ENCODE peak calls at places on chromosomes 3 and 15, in six cellular contexts. D, G, P, K, B and E are unnamed samples.

GRCh38 chr15:91522609-91523332 is 330.7 kb upstream of the SLCO3A1 start:
- DNase-seq in G (no peak), B (no peak), P (no peak), K (no peak), D (no peak), E (no peak)

GRCh38 chr3:160691151-160691550 is 14.2 kb downstream of the ARL14 start:
- DNase-seq in K (no peak), D (no peak), B (no peak), P (no peak), G (no peak), E (no peak)

GRCh38 chr3:172173316-172174271 is 134.2 kb downstream of the FNDC3B start:
- DNase-seq in G (no peak), B (no peak), D (no peak), K (no peak), P (no peak), E (no peak)

GRCh38 chr3:182325213-182325941 is 467.9 kb upstream of the ATP11B start:
- DNase-seq in G (no peak), B (no peak), P (no peak), K (no peak), D (no peak), E (no peak)

GRCh38 chr3:40920041-40920440 is 279.3 kb upstream of the CTNNB1 start:
- DNase-seq in P (no peak), K (no peak), B (no peak), D (no peak), G (no peak), E (peak; percentile 10)

GRCh38 chr15:84598250-84598649 is 2.6 kb upstream of the ZSCAN2 start:
- DNase-seq in K (no peak), D (no peak), G (no peak), P (peak; percentile 16), B (no peak), E (no peak)

GRCh38 chr3:106242779-106243178 is 374.0 kb upstream of the CBLB start:
- DNase-seq in B (no peak), G (no peak), K (no peak), D (no peak), P (no peak), E (no peak)

GRCh38 chr15:24292837-24293236 is 382.7 kb upstream of the NPAP1 start:
- DNase-seq in G (no peak), B (no peak), D (no peak), K (no peak), P (no peak), E (no peak)

GRCh38 chr3:58356054-58356453 is 23.4 kb downstream of the PXK start:
- DNase-seq in D (no peak), B (no peak), G (no peak), K (no peak), P (no peak), E (no peak)

GRCh38 chr3:151774235-151774634 is 39.7 kb upstream of the AADAC start:
- DNase-seq in G (no peak), K (no peak), B (no peak), P (no peak), D (no peak), E (no peak)

GRCh38 chr3:113140876-113141275 is 70.5 kb upstream of the BOC start:
- DNase-seq in G (no peak), P (no peak), D (no peak), B (no peak), K (no peak), E (no peak)

GRCh38 chr3:126132751-126133511 is 47.5 kb downstream of the ALDH1L1 start:
- DNase-seq in D (peak; percentile 22), B (peak; percentile 79), K (no peak), P (no peak), G (peak; percentile 3), E (no peak)

GRCh38 chr3:9172851-9173320 is 76.6 kb downstream of the SRGAP3 start:
- DNase-seq in G (no peak), D (no peak), P (no peak), K (no peak), B (no peak), E (no peak)

GRCh38 chr15:68309024-68309423 is 31.5 kb downstream of the FEM1B start:
- DNase-seq in P (no peak), K (no peak), B (no peak), G (no peak), D (no peak), E (no peak)

GRCh38 chr15:86135030-86135429 is 55.4 kb downstream of the AGBL1 start:
- DNase-seq in G (no peak), B (no peak), K (no peak), D (no peak), P (peak; percentile 54), E (no peak)

GRCh38 chr15:34116620-34117019 is 14.7 kb downstream of the PGBD4 start:
- DNase-seq in B (no peak), G (no peak), P (no peak), K (no peak), D (no peak), E (no peak)

GRCh38 chr3:115550285-115550741 is 73.0 kb upstream of the GAP43 start:
- DNase-seq in K (no peak), B (no peak), P (peak; percentile 47), G (no peak), D (no peak), E (no peak)

GRCh38 chr3:41690766-41691563 is 270.9 kb downstream of the ULK4 start:
- DNase-seq in P (no peak), B (no peak), K (no peak), D (no peak), G (no peak), E (no peak)

GRCh38 chr15:77518458-77518857 is 97.8 kb downstream of the HMG20A start:
- DNase-seq in B (peak; percentile 56), P (no peak), D (no peak), G (no peak), K (no peak), E (no peak)

GRCh38 chr15:33243869-33244268 is 49.4 kb upstream of the FMN1 start:
- DNase-seq in D (no peak), P (no peak), B (no peak), K (no peak), G (no peak), E (no peak)

GRCh38 chr15:80012060-80012726 is 41.2 kb upstream of the BCL2A1 start:
- DNase-seq in K (no peak), G (no peak), D (no peak), P (no peak), B (peak; percentile 37), E (no peak)

GRCh38 chr3:167575000-167575399 is 78.7 kb downstream of the WDR49 start:
- DNase-seq in K (no peak), D (no peak), B (no peak), P (no peak), G (no peak), E (no peak)

GRCh38 chr3:124607163-124607562 is 123.1 kb upstream of the UMPS start:
- DNase-seq in G (no peak), P (no peak), D (no peak), B (no peak), K (no peak), E (peak; percentile 31)

GRCh38 chr3:74988095-74988494 is 373.6 kb upstream of the CNTN3 start:
- DNase-seq in P (no peak), D (no peak), B (no peak), G (no peak), K (no peak), E (no peak)

DNA sequence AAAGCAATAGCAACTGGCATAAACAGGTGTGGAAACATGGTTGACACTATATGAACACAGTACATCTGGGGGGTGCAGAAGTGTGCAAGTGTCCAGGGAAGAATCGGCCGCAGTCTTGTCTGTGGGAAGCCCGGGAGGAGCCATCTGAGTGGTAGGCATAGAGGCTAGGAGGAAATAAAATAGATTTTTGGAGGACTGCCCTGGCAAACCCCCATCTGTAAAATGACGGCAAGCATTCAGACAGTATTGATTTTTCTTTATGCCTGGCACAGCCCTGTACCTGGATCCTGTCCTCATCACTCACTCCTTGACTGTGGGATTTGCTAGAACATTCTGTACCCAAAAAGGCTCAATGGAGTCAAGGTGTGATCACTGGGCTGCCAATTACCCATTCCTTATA is 31.3 kb downstream of the THSD4 start:
- DNase-seq in K (no peak), B (no peak), D (no peak), G (peak; percentile 36), P (no peak), E (no peak)
- TF ChIP-seq POLR2A in K (no peak), B (no peak), D (no peak), G (peak; percentile 30), P (no peak), E (no peak)

DNA sequence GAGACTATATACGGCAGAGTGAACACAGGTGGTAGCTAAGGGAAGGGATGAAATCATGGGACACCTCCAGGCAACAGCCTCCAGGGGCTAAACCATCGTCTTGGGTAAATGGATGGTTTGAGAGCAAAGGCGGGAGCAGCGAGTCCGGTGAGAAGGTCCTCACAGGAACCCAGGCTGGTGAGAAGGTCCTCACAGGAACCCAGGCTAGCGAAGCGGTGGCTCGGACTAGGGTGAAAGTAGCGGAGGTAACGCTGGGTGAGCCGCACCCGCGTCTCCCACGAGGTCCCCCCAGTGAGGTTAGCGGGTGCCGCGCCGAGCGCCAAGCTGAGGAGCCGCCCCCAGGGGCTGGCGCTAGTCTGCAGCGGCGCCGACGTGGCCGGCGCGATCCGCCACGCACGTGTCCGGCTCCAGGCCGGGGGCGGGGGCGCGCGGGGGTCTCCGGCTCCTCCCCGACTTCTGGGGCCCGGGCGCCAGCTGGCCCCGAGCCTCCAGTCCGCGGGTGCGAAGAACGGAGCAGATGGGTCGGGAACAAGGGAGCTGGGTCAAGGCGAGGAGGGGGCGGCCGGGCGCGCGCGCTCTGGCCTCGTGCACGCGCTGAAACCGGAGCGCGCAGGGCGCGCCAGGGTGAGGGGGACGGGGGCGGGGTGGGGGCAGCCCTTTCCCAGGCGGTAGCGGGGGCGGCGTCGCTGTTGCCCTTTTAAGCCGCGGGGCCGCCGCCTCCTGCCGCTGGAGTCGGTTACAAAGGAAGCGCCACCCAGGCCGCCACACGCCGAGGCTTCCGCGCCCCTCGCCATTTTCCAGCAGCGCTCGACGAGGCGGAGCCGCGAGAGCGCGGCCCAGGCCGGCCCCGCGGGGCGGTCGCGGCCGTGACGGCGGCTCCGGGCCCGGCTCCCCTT is at the start of gene UBE2Q2:
- DNase-seq in P (peak; percentile 43), K (peak; percentile 72), G (peak; percentile 74), B (peak; percentile 94), D (peak; percentile 90), E (peak; percentile 56)
- TF ChIP-seq POLR2A in P (peak; percentile 28), K (peak; percentile 50), G (no peak), B (no peak), D (no peak), E (peak; percentile 56)

DNA sequence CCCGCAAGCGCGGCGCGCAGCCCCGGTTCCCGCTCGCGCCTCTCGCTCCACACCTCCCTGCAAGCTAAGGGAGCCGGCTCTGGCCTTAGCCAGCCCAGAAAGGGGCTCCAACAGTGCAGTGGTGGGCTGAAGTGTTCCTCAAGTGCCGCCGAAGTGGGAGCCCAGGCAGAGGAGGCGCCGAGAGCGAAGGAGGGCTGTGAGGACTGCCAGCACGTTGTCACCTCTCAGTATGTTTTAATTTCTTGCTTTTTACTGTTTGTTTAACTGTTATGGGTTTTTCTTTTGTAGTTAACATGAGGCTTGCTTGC is 1525.7 kb downstream of the SI start:
- DNase-seq in P (no peak), G (no peak), B (no peak), K (no peak), D (no peak), E (no peak)
- TF ChIP-seq POLR2A in P (no peak), G (no peak), B (no peak), K (no peak), D (no peak), E (no peak)

DNA sequence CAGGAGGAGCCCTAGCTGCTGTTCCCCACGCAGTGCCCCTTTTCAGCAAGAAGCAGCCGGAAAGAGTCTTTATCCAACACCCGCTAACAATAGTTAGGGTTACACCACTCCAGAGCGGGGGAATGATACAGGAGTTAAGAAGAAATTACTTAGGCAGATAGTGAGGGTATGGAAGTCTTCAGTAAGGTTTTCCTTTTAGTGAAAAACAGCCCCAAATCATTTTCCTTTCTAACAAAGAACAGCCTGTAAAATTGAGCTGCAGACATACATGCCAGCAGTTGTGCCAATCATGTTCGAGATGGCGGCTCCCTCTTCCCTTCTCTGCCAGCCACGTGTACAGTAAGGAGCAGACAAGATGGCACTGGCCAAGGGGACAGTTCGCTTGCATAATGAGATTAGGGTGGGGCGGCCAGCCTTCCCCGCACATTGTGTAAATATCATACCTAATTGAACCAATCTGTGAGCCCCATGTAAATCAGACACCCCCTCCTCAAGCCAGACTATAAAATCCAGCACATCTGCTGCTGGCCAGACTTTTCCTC is 18.5 kb upstream of the SENP5 start:
- DNase-seq in B (no peak), G (no peak), P (no peak), D (no peak), K (no peak), E (no peak)
- TF ChIP-seq POLR2A in B (no peak), G (no peak), P (no peak), D (no peak), K (no peak), E (no peak)